ENCODE peak calls at places on chromosomes 2 and 18, in seven cellular contexts. B is upper lobe of left lung, Z is sigmoid colon, G is esophagus muscularis mucosa, T is body of pancreas, Y is A549, A is suprapubic skin. E is an unnamed sample.

GRCh38 chr18:35117951-35118411 is 76.8 kb downstream of the MAPRE2 start:
- DNase-seq in T (no peak), G (no peak), A (no peak), Y (no peak), B (no peak), Z (peak), E (no peak)

GRCh38 chr2:150625300-150625699 is 137.8 kb upstream of the RND3 start:
- DNase-seq in Y (no peak), B (no peak), Z (no peak), G (no peak), A (no peak), T (no peak), E (no peak)

GRCh38 chr2:113185643-113186315 is 12.0 kb downstream of the PSD4 start:
- DNase-seq in G (no peak), T (peak), Z (no peak), A (no peak), Y (no peak), B (peak), E (no peak)

GRCh38 chr2:134782792-134783191 is 55.6 kb upstream of the ACMSD start:
- DNase-seq in A (no peak), G (no peak), Z (no peak), T (no peak), Y (no peak), B (peak), E (no peak)

GRCh38 chr2:8115966-8116365 is 565.9 kb upstream of the ID2 start:
- DNase-seq in Z (no peak), B (no peak), T (no peak), G (no peak), A (no peak), Y (no peak), E (no peak)

GRCh38 chr18:3554091-3554601 is 104.2 kb downstream of the TGIF1 start:
- DNase-seq in Y (no peak), B (no peak), Z (no peak), T (no peak), G (no peak), A (no peak), E (no peak)

GRCh38 chr2:47401789-47402554 is 984 bp upstream of the MSH2 start:
- DNase-seq in A (no peak), Y (no peak), Z (no peak), G (no peak), T (no peak), B (no peak), E (no peak)

GRCh38 chr2:15178946-15179345 is 382.2 kb downstream of the NBAS start:
- DNase-seq in G (no peak), Z (no peak), B (no peak), T (no peak), Y (no peak), A (no peak), E (peak)

GRCh38 chr2:29325544-29325943 is 210.3 kb downstream of the CLIP4 start:
- DNase-seq in Y (no peak), G (no peak), Z (no peak), B (no peak), T (no peak), A (no peak), E (no peak)

GRCh38 chr2:233448565-233448964 is 94.3 kb downstream of the DGKD start:
- DNase-seq in Y (peak), B (no peak), G (no peak), Z (peak), T (no peak), A (no peak), E (no peak)

GRCh38 chr2:164164602-164165001 is 428.8 kb upstream of the FIGN start:
- DNase-seq in Z (no peak), A (no peak), G (no peak), B (no peak), T (no peak), Y (no peak), E (no peak)

GRCh38 chr2:69917854-69918253 is 2.9 kb downstream of the MXD1 start:
- DNase-seq in A (no peak), B (no peak), T (no peak), Z (no peak), Y (peak), G (no peak), E (no peak)

GRCh38 chr2:263022-263738 is 652 bp downstream of the SH3YL1 start:
- DNase-seq in T (no peak), B (no peak), Y (no peak), Z (no peak), G (peak), A (no peak), E (no peak)

GRCh38 chr2:263774-264492 is at the start of gene SH3YL1:
- DNase-seq in Y (peak), T (peak), Z (peak), B (peak), G (peak), A (peak), E (no peak)

GRCh38 chr2:262117-262516 is 1.7 kb downstream of the SH3YL1 start:
- DNase-seq in G (peak), T (no peak), Y (no peak), Z (no peak), B (no peak), A (no peak), E (no peak)

GRCh38 chr2:268323-268722 is 3.6 kb downstream of the ACP1 start:
- DNase-seq in Z (no peak), A (no peak), B (no peak), G (peak), T (no peak), Y (no peak), E (no peak)

DNA sequence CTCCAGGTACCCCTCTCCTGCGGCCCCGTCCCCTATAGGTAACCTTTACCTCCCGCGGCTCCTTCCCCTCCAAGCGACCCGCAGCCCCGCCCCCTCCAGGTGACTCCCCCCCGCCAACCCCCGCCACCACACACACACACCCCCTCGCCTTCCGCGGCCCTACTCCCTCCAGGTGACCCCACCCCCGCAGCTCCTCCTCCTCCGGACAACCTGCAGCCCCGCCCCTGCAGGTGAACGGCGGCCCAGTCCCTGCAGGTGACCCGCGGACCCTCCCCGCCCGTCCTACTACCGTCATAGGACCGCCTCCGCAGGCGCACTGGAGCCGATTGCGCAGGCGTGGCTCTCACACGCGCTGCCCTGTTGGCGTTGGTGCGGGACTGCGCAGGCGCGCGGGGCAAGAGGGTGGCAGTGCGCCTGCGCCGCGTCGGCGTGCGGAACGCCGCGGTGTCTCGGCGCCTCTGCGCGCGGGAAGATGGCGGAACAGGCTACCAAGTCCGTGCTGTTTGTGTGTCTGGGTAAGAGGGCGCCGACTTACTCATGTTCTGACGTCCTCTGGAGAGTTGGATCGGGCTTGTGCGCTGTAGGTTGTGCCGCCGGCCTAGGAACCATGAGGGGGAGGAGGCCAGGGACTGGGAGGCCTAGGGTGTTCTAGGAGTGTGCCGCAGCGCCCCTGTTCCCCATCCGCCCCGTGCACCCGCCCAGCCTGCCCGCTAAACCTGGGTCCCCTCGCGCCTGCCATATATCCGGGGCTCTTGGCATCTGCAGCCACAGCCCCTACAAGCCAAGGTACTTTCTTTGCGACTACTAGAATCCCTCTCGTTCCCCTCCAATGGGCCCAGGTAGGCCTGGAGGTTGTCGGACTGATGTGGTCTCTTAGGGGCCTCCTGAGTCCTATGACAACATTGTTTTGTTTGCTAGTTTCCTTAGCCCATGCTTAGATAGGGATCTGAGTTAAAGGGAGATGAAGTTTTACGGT is at the start of gene ACP1:
- DNase-seq in T (peak), A (peak), B (peak), Y (peak), Z (peak), G (peak), E (peak)
- TF ChIP-seq POLR2A in T (peak), A (no peak), B (peak), Y (peak), Z (peak), G (peak), E (peak)

GRCh38 chr2:41880561-41881243 is 167.1 kb upstream of the PKDCC start:
- DNase-seq in Y (no peak), Z (no peak), B (no peak), T (no peak), G (no peak), A (no peak), E (no peak)
- TF ChIP-seq POLR2A in Y (no peak), Z (no peak), B (no peak), T (no peak), G (no peak), A (no peak), E (no peak)

GRCh38 chr2:219571311-219572236 is at the start of gene OBSL1:
- DNase-seq in T (peak), G (no peak), A (no peak), Y (peak), Z (peak), B (peak), E (no peak)
- TF ChIP-seq POLR2A in T (peak), G (no peak), A (no peak), Y (peak), Z (no peak), B (peak), E (no peak)

GRCh38 chr2:238286551-238286950 is 1.9 kb downstream of the PER2 start:
- DNase-seq in B (peak), Z (peak), A (peak), Y (peak), T (peak), G (no peak), E (no peak)
- TF ChIP-seq POLR2A in B (peak), Z (no peak), A (no peak), Y (no peak), T (peak), G (no peak), E (peak)

GRCh38 chr18:48975817-48976649 is 25.3 kb upstream of the SMAD7 start:
- DNase-seq in T (peak), B (peak), Z (no peak), A (no peak), Y (peak), G (no peak), E (no peak)
- TF ChIP-seq POLR2A in T (peak), B (peak), Z (no peak), A (no peak), Y (no peak), G (no peak), E (no peak)

GRCh38 chr2:9228781-9229469 is 22.3 kb downstream of the ASAP2 start:
- DNase-seq in B (no peak), G (no peak), T (no peak), A (no peak), Y (no peak), Z (no peak), E (peak)
- TF ChIP-seq POLR2A in B (no peak), G (no peak), T (no peak), A (no peak), Y (no peak), Z (no peak), E (no peak)

GRCh38 chr2:107747964-107748583 is 78.6 kb upstream of the RGPD4 start:
- DNase-seq in A (no peak), Z (no peak), B (no peak), G (no peak), T (no peak), Y (no peak), E (no peak)

GRCh38 chr2:107757223-107757622 is 69.5 kb upstream of the RGPD4 start:
- DNase-seq in G (no peak), A (no peak), Z (no peak), B (no peak), T (no peak), Y (no peak), E (no peak)

DNA sequence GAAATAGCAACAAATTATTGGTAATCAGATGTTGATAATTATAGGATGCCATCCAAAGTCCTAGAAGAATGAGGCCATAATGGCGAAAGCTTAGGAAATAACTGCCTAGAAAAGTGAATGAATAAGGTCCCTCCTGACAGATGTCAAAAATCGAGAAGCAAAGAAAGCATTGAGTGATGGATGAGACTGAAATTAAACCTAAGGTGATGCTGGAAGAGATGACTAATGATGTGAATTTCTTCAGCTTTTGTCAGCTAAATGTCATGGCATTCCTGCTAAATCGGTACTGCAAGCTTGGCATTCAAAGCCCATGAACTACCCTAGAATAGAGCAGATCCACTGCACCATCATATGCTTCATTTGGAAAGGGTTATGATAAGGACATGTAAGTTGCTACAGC is 74.8 kb upstream of the RGPD4 start:
- DNase-seq in G (no peak), A (no peak), Y (no peak), T (no peak), Z (no peak), B (no peak), E (no peak)
- TF ChIP-seq POLR2A in G (no peak), A (no peak), Y (no peak), T (no peak), Z (no peak), B (no peak), E (no peak)

E was measured in vagina.